ENCODE peak calls at places on chromosomes 2 and 18, in five cellular contexts. J, D, I, U and S are unnamed samples.

GRCh38 chr2:20562540-20563225 is 88.2 kb downstream of the HS1BP3 start:
- DNase-seq in J (no peak), U (no peak), D (peak), I (no peak), S (no peak)

GRCh38 chr18:30971338-30971956 is 71.1 kb downstream of the DSC3 start:
- DNase-seq in J (peak), U (no peak), I (no peak), D (no peak), S (no peak)

GRCh38 chr2:113089907-113090306 is 22.1 kb downstream of the IL1F10 start:
- DNase-seq in J (no peak), D (no peak), U (no peak), I (no peak), S (no peak)

GRCh38 chr18:48002933-48003365 is 72.5 kb upstream of the SMAD2 start:
- DNase-seq in D (no peak), I (peak), U (no peak), J (peak), S (no peak)

GRCh38 chr2:131092409-131093065 is 723 bp downstream of the FAM168B start:
- DNase-seq in U (no peak), D (no peak), J (peak), I (no peak), S (no peak)

GRCh38 chr2:36245632-36246031 is 109.9 kb upstream of the CRIM1 start:
- DNase-seq in U (no peak), D (no peak), I (no peak), J (peak), S (no peak)

GRCh38 chr2:106189764-106190468 is 4.2 kb downstream of the UXS1 start:
- DNase-seq in U (no peak), D (no peak), J (peak), I (no peak), S (no peak)

GRCh38 chr2:14348247-14348646 is 284.3 kb upstream of the LRATD1 start:
- DNase-seq in D (no peak), I (no peak), J (no peak), U (peak), S (no peak)